ENCODE peak calls at places on chromosomes 13 and 19, in four cellular contexts. One of them, this sample, is unnamed.
A peak's percentile ranks its signal among the peaks of the same experiment; 100 is the strongest.

GRCh38 chr19:49746206-49746958 is 16.7 kb downstream of the TSKS start:
- DNase-seq in body of pancreas: peak; percentile 51
- DNase-seq in psoas muscle: peak; percentile 59
- DNase-seq in PC-3: peak; percentile 46
- DNase-seq in this sample: no peak

GRCh38 chr13:90622547-90622946 is 724.9 kb upstream of the MIR17HG start:
- DNase-seq in body of pancreas: no peak
- DNase-seq in PC-3: peak; percentile 73
- DNase-seq in psoas muscle: no peak
- DNase-seq in this sample: no peak

GRCh38 chr19:48513289-48514122 is 1.9 kb upstream of the LMTK3 start:
- DNase-seq in body of pancreas: peak; percentile 80
- DNase-seq in PC-3: peak; percentile 64
- DNase-seq in psoas muscle: no peak
- DNase-seq in this sample: no peak

GRCh38 chr19:46112527-46112926 is 12.0 kb downstream of the IGFL3 start:
- DNase-seq in PC-3: no peak
- DNase-seq in psoas muscle: no peak
- DNase-seq in body of pancreas: no peak
- DNase-seq in this sample: no peak

GRCh38 chr13:47114030-47114429 is 217.2 kb upstream of the HTR2A start:
- DNase-seq in psoas muscle: no peak
- DNase-seq in PC-3: peak; percentile 62
- DNase-seq in body of pancreas: no peak
- DNase-seq in this sample: no peak

GRCh38 chr13:59677966-59678814 is 485.5 kb downstream of the DIAPH3 start:
- DNase-seq in body of pancreas: peak; percentile 50
- DNase-seq in psoas muscle: no peak
- DNase-seq in PC-3: peak; percentile 68
- DNase-seq in this sample: peak; percentile 2

GRCh38 chr19:34985249-34986022 is 14.7 kb upstream of the GRAMD1A start:
- DNase-seq in body of pancreas: peak; percentile 71
- DNase-seq in psoas muscle: peak; percentile 51
- DNase-seq in PC-3: no peak
- DNase-seq in this sample: no peak

GRCh38 chr13:29801737-29802305 is 48.6 kb downstream of the UBL3 start:
- DNase-seq in PC-3: no peak
- DNase-seq in body of pancreas: no peak
- DNase-seq in psoas muscle: no peak
- DNase-seq in this sample: no peak

GRCh38 chr19:13212759-13213330 is 62.6 kb downstream of the IER2 start:
- DNase-seq in PC-3: peak; percentile 76
- DNase-seq in body of pancreas: peak; percentile 59
- DNase-seq in psoas muscle: peak; percentile 57
- DNase-seq in this sample: no peak

GRCh38 chr19:48654299-48655059 is 8.5 kb upstream of the CA11 start:
- DNase-seq in body of pancreas: no peak
- DNase-seq in PC-3: no peak
- DNase-seq in psoas muscle: no peak
- DNase-seq in this sample: no peak

GRCh38 chr19:6577410-6578125 is 13.4 kb downstream of the CD70 start:
- DNase-seq in PC-3: no peak
- DNase-seq in body of pancreas: peak; percentile 33
- DNase-seq in psoas muscle: no peak
- DNase-seq in this sample: peak; percentile 46

GRCh38 chr19:5586300-5587070 is 18.7 kb upstream of the TINCR start:
- DNase-seq in psoas muscle: no peak
- DNase-seq in PC-3: no peak
- DNase-seq in body of pancreas: no peak
- DNase-seq in this sample: no peak

GRCh38 chr19:37221136-37221535 is 3.1 kb downstream of the ZNF383 start:
- DNase-seq in body of pancreas: no peak
- DNase-seq in psoas muscle: no peak
- DNase-seq in PC-3: no peak
- DNase-seq in this sample: peak; percentile 37

GRCh38 chr13:40639226-40639681 is 27.2 kb downstream of the FOXO1 start:
- DNase-seq in psoas muscle: no peak
- DNase-seq in body of pancreas: peak; percentile 44
- DNase-seq in PC-3: no peak
- DNase-seq in this sample: no peak

GRCh38 chr13:113468461-113469147 is 15.3 kb upstream of the ADPRHL1 start:
- DNase-seq in PC-3: no peak
- DNase-seq in body of pancreas: no peak
- DNase-seq in psoas muscle: no peak
- DNase-seq in this sample: no peak

GRCh38 chr19:54462713-54463530 is 656 bp downstream of the LENG9 start:
- DNase-seq in PC-3: peak; percentile 63
- DNase-seq in body of pancreas: peak; percentile 83
- DNase-seq in psoas muscle: peak; percentile 82
- DNase-seq in this sample: no peak

GRCh38 chr13:46179576-46180368 is 2.2 kb downstream of the LCP1 start:
- DNase-seq in PC-3: no peak
- DNase-seq in psoas muscle: peak; percentile 33
- DNase-seq in body of pancreas: peak; percentile 59
- DNase-seq in this sample: no peak

GRCh38 chr13:85742355-85742754 is 56.9 kb downstream of the SLITRK6 start:
- DNase-seq in psoas muscle: no peak
- DNase-seq in PC-3: no peak
- DNase-seq in body of pancreas: no peak
- DNase-seq in this sample: no peak

GRCh38 chr13:106122234-106122633 is 413.2 kb downstream of the EFNB2 start:
- DNase-seq in psoas muscle: no peak
- DNase-seq in PC-3: no peak
- DNase-seq in body of pancreas: no peak
- DNase-seq in this sample: no peak

GRCh38 chr19:18921593-18921992 is 2.1 kb downstream of the DDX49 start:
- DNase-seq in psoas muscle: no peak
- DNase-seq in body of pancreas: no peak
- DNase-seq in PC-3: no peak
- DNase-seq in this sample: no peak

GRCh38 chr19:18922228-18922985 is 2.9 kb downstream of the DDX49 start:
- DNase-seq in psoas muscle: no peak
- DNase-seq in body of pancreas: no peak
- DNase-seq in PC-3: no peak
- DNase-seq in this sample: no peak

GRCh38 chr19:18920400-18920799 is 885 bp downstream of the DDX49 start:
- DNase-seq in body of pancreas: no peak
- DNase-seq in psoas muscle: no peak
- DNase-seq in PC-3: no peak
- DNase-seq in this sample: no peak

GRCh38 chr19:18919086-18919894 is at the start of the genes COPE and DDX49:
- DNase-seq in body of pancreas: peak; percentile 99
- DNase-seq in psoas muscle: peak; percentile 98
- DNase-seq in PC-3: peak; percentile 99
- DNase-seq in this sample: peak; percentile 99

GRCh38 chr19:18919895-18920204 is 335 bp downstream of the DDX49 start:
- DNase-seq in body of pancreas: no peak
- DNase-seq in psoas muscle: no peak
- DNase-seq in PC-3: no peak
- DNase-seq in this sample: no peak
- H3K27ac ChIP-seq in body of pancreas: no peak overlapping the region
- H3K27ac ChIP-seq in psoas muscle: peak overlapping the region; percentile 94
- H3K27ac ChIP-seq in PC-3: no peak overlapping the region
- H3K27ac ChIP-seq in this sample: peak overlapping the region; percentile 85

GRCh38 chr13:111123649-111124048 is 8.5 kb downstream of the ARHGEF7 start:
- DNase-seq in PC-3: no peak
- DNase-seq in psoas muscle: no peak
- DNase-seq in body of pancreas: no peak
- DNase-seq in this sample: no peak
- H3K27ac ChIP-seq in PC-3: no peak overlapping the region
- H3K27ac ChIP-seq in psoas muscle: peak overlapping the region; percentile 91
- H3K27ac ChIP-seq in body of pancreas: no peak overlapping the region
- H3K27ac ChIP-seq in this sample: no peak overlapping the region

GRCh38 chr19:55647732-55648656 is at the start of gene CCDC106:
- DNase-seq in body of pancreas: peak; percentile 68
- DNase-seq in PC-3: peak; percentile 68
- DNase-seq in psoas muscle: peak; percentile 78
- DNase-seq in this sample: no peak
- H3K27ac ChIP-seq in body of pancreas: peak within 1 kb of the TSS; percentile 73
- H3K27ac ChIP-seq in PC-3: peak within 1 kb of the TSS; percentile 13
- H3K27ac ChIP-seq in psoas muscle: peak within 1 kb of the TSS; percentile 80
- H3K27ac ChIP-seq in this sample: peak within 1 kb of the TSS; percentile 40

GRCh38 chr13:30846844-30847243 is 59.2 kb upstream of the MEDAG start:
- DNase-seq in PC-3: no peak
- DNase-seq in body of pancreas: no peak
- DNase-seq in psoas muscle: no peak
- DNase-seq in this sample: no peak
- H3K27ac ChIP-seq in PC-3: no peak overlapping the region
- H3K27ac ChIP-seq in body of pancreas: no peak overlapping the region
- H3K27ac ChIP-seq in psoas muscle: no peak overlapping the region
- H3K27ac ChIP-seq in this sample: peak overlapping the region; percentile 29

GRCh38 chr13:61144834-61145593 is 270.6 kb downstream of the PCDH20 start:
- DNase-seq in psoas muscle: no peak
- DNase-seq in PC-3: no peak
- DNase-seq in body of pancreas: no peak
- DNase-seq in this sample: no peak
- H3K27ac ChIP-seq in psoas muscle: no peak overlapping the region
- H3K27ac ChIP-seq in PC-3: no peak overlapping the region
- H3K27ac ChIP-seq in body of pancreas: no peak overlapping the region
- H3K27ac ChIP-seq in this sample: no peak overlapping the region

GRCh38 chr13:110297771-110298170 is 9.2 kb downstream of the COL4A1 start:
- DNase-seq in body of pancreas: no peak
- DNase-seq in PC-3: no peak
- DNase-seq in psoas muscle: no peak
- DNase-seq in this sample: no peak

GRCh38 chr13:110298566-110299321 is 8.2 kb downstream of the COL4A1 start:
- DNase-seq in body of pancreas: no peak
- DNase-seq in PC-3: no peak
- DNase-seq in psoas muscle: no peak
- DNase-seq in this sample: no peak

GRCh38 chr13:110294624-110295023 is 12.3 kb downstream of the COL4A1 start:
- DNase-seq in psoas muscle: no peak
- DNase-seq in body of pancreas: no peak
- DNase-seq in PC-3: no peak
- DNase-seq in this sample: no peak

GRCh38 chr13:110298221-110298565 is 8.8 kb downstream of the COL4A1 start:
- DNase-seq in PC-3: no peak
- DNase-seq in psoas muscle: no peak
- DNase-seq in body of pancreas: no peak
- DNase-seq in this sample: no peak

GRCh38 chr13:110297011-110297410 is 9.9 kb downstream of the COL4A1 start:
- DNase-seq in PC-3: no peak
- DNase-seq in psoas muscle: no peak
- DNase-seq in body of pancreas: no peak
- DNase-seq in this sample: no peak
- H3K27ac ChIP-seq in PC-3: no peak overlapping the region
- H3K27ac ChIP-seq in psoas muscle: no peak overlapping the region
- H3K27ac ChIP-seq in body of pancreas: no peak overlapping the region
- H3K27ac ChIP-seq in this sample: no peak overlapping the region

This sample was measured in epithelial cell of prostate.